ENCODE peak calls at places on chromosomes 3 and 15, in seven cellular contexts. F is HL-60, H is kidney, R is heart right ventricle, W is fibroblast of lung, K is adrenal gland, Y is brain microvascular endothelial cell. I is an unnamed sample.

GRCh38 chr15:34233614-34234013 is 8.8 kb downstream of the EMC4 start:
- DNase-seq in F (no peak), H (no peak), R (no peak), W (no peak), K (no peak), Y (no peak), I (no peak)

GRCh38 chr15:96306321-96306720 is 24.2 kb upstream of the NR2F2 start:
- DNase-seq in F (no peak), H (no peak), R (no peak), W (no peak), K (no peak), Y (no peak), I (no peak)

GRCh38 chr3:187456268-187456667 is 88.1 kb downstream of the RTP4 start:
- DNase-seq in F (no peak), H (peak), R (peak), W (peak), K (peak), Y (no peak), I (no peak)

GRCh38 chr15:63599401-63600000 is 2.3 kb downstream of the FBXL22 start:
- DNase-seq in F (peak), H (peak), R (peak), W (peak), K (peak), Y (no peak), I (peak)

GRCh38 chr3:134838599-134838998 is 43.5 kb downstream of the EPHB1 start:
- DNase-seq in F (no peak), H (no peak), R (no peak), W (no peak), K (no peak), Y (no peak), I (no peak)

GRCh38 chr3:168889666-168890065 is 773.8 kb downstream of the MECOM start:
- DNase-seq in F (no peak), H (no peak), R (no peak), W (no peak), K (no peak), Y (no peak), I (no peak)

GRCh38 chr3:110815008-110815583 is 256.5 kb upstream of the NECTIN3 start:
- DNase-seq in F (no peak), H (no peak), R (no peak), W (peak), K (no peak), Y (peak), I (no peak)

GRCh38 chr3:41301548-41301947 is 102.2 kb downstream of the CTNNB1 start:
- DNase-seq in F (no peak), H (no peak), R (no peak), W (peak), K (no peak), Y (no peak), I (no peak)

GRCh38 chr3:43180027-43180426 is 74.1 kb upstream of the POMGNT2 start:
- DNase-seq in F (peak), H (no peak), R (no peak), W (peak), K (no peak), Y (peak), I (no peak)

GRCh38 chr3:117628896-117629295 is 919.3 kb downstream of the TUSC7 start:
- DNase-seq in F (no peak), H (no peak), R (no peak), W (peak), K (no peak), Y (peak), I (peak)

GRCh38 chr3:55604414-55604813 is 117.3 kb upstream of the WNT5A start:
- DNase-seq in F (no peak), H (no peak), R (no peak), W (no peak), K (no peak), Y (no peak), I (no peak)

GRCh38 chr3:119794971-119795612 is 13.2 kb downstream of the NR1I2 start:
- DNase-seq in F (no peak), H (no peak), R (no peak), W (peak), K (peak), Y (peak), I (peak)

GRCh38 chr15:36527512-36528162 is 51.8 kb upstream of the CDIN1 start:
- DNase-seq in F (no peak), H (no peak), R (no peak), W (peak), K (no peak), Y (no peak), I (no peak)

GRCh38 chr3:72549819-72550581 is 298.2 kb downstream of the SHQ1 start:
- DNase-seq in F (no peak), H (no peak), R (no peak), W (no peak), K (no peak), Y (no peak), I (no peak)

GRCh38 chr3:194900886-194901522 is 215.3 kb downstream of the FAM43A start:
- DNase-seq in F (no peak), H (no peak), R (no peak), W (no peak), K (no peak), Y (no peak), I (no peak)

GRCh38 chr3:148992027-148992634 is 791 bp downstream of the GYG1 start:
- DNase-seq in F (no peak), H (peak), R (peak), W (peak), K (peak), Y (peak), I (peak)

GRCh38 chr15:78085928-78086327 is 6.4 kb upstream of the SH2D7 start:
- DNase-seq in F (no peak), H (no peak), R (no peak), W (peak), K (no peak), Y (no peak), I (no peak)

GRCh38 chr3:8987673-8988655 is 24.7 kb upstream of the RAD18 start:
- DNase-seq in F (peak), H (no peak), R (peak), W (peak), K (peak), Y (peak), I (peak)

GRCh38 chr15:55796321-55796965 is 53.5 kb upstream of the PRTG start:
- DNase-seq in F (no peak), H (no peak), R (no peak), W (peak), K (no peak), Y (peak), I (no peak)

GRCh38 chr3:40137586-40138295 is 171.8 kb upstream of the EIF1B start:
- DNase-seq in F (no peak), H (no peak), R (no peak), W (peak), K (no peak), Y (no peak), I (peak)

GRCh38 chr3:131083190-131083863 is 56.6 kb downstream of the NEK11 start:
- DNase-seq in F (no peak), H (peak), R (peak), W (peak), K (peak), Y (no peak), I (peak)

GRCh38 chr3:170357920-170358854 is 672 bp downstream of the SKIL start:
- DNase-seq in F (peak), H (peak), R (peak), W (peak), K (peak), Y (peak), I (peak)

GRCh38 chr3:55482496-55483195 is 4.5 kb downstream of the WNT5A start:
- DNase-seq in F (no peak), H (peak), R (no peak), W (peak), K (no peak), Y (peak), I (peak)

GRCh38 chr3:122299872-122300460 is 25.1 kb upstream of the CSTA start:
- DNase-seq in F (no peak), H (no peak), R (no peak), W (no peak), K (no peak), Y (peak), I (no peak)

GRCh38 chr15:75508741-75509532 is 57.4 kb upstream of the SIN3A start:
- DNase-seq in F (peak), H (no peak), R (no peak), W (peak), K (no peak), Y (peak), I (peak)

GRCh38 chr3:38346584-38347410 is at the start of gene XYLB:
- DNase-seq in F (peak), H (peak), R (peak), W (peak), K (peak), Y (peak), I (peak)

GRCh38 chr3:28210968-28211713 is 30.3 kb upstream of the CMC1 start:
- DNase-seq in F (no peak), H (no peak), R (no peak), W (no peak), K (no peak), Y (no peak), I (no peak)

GRCh38 chr3:57068437-57069089 is 8.1 kb downstream of the SPATA12 start:
- DNase-seq in F (peak), H (peak), R (no peak), W (peak), K (peak), Y (peak), I (peak)

GRCh38 chr3:45986303-45986982 is 9.2 kb downstream of the FYCO1 start:
- DNase-seq in F (no peak), H (peak), R (peak), W (peak), K (no peak), Y (peak), I (peak)

GRCh38 chr3:138062626-138063025 is 52.7 kb downstream of the CLDN18 start:
- DNase-seq in F (no peak), H (no peak), R (no peak), W (peak), K (no peak), Y (peak), I (peak)

GRCh38 chr3:170690133-170690981 is 104.5 kb upstream of the SLC7A14 start:
- DNase-seq in F (peak), H (peak), R (peak), W (peak), K (peak), Y (peak), I (peak)

GRCh38 chr3:124174910-124175874 is 183.3 kb upstream of the ROPN1 start:
- DNase-seq in F (no peak), H (no peak), R (no peak), W (no peak), K (no peak), Y (no peak), I (no peak)

GRCh38 chr3:163809540-163809993 is 1268.7 kb downstream of the SI start:
- DNase-seq in F (no peak), H (no peak), R (no peak), W (no peak), K (no peak), Y (no peak), I (no peak)

GRCh38 chr3:8442993-8443670 is 58.5 kb upstream of the LMCD1 start:
- DNase-seq in F (no peak), H (no peak), R (no peak), W (peak), K (no peak), Y (peak), I (peak)

GRCh38 chr3:14440168-14440518 is 37.7 kb downstream of the SLC6A6 start:
- DNase-seq in F (no peak), H (no peak), R (no peak), W (no peak), K (no peak), Y (no peak), I (peak)

GRCh38 chr15:75061272-75061671 is 37.9 kb downstream of the PPCDC start:
- DNase-seq in F (no peak), H (no peak), R (no peak), W (peak), K (peak), Y (peak), I (peak)

GRCh38 chr15:43775411-43775965 is 1.3 kb downstream of the ELL3 start:
- DNase-seq in F (no peak), H (no peak), R (no peak), W (peak), K (no peak), Y (peak), I (peak)

GRCh38 chr3:184240384-184241140 is 8.2 kb downstream of the ALG3 start:
- DNase-seq in F (no peak), H (peak), R (no peak), W (peak), K (no peak), Y (no peak), I (peak)

GRCh38 chr3:72475258-72476138 is 372.7 kb downstream of the SHQ1 start:
- DNase-seq in F (peak), H (no peak), R (no peak), W (no peak), K (no peak), Y (no peak), I (peak)

GRCh38 chr3:171791695-171792082 is 18.6 kb downstream of the PLD1 start:
- DNase-seq in F (no peak), H (no peak), R (no peak), W (peak), K (no peak), Y (peak), I (no peak)

GRCh38 chr3:101549473-101549872 is 12.2 kb upstream of the TRMT10C start:
- DNase-seq in F (no peak), H (no peak), R (no peak), W (no peak), K (no peak), Y (no peak), I (no peak)

GRCh38 chr3:101548527-101549105 is 13.1 kb upstream of the TRMT10C start:
- DNase-seq in F (no peak), H (no peak), R (no peak), W (no peak), K (no peak), Y (no peak), I (no peak)

GRCh38 chr3:101542952-101543351 is 18.7 kb upstream of the TRMT10C start:
- DNase-seq in F (no peak), H (no peak), R (no peak), W (no peak), K (no peak), Y (no peak), I (no peak)

DNA sequence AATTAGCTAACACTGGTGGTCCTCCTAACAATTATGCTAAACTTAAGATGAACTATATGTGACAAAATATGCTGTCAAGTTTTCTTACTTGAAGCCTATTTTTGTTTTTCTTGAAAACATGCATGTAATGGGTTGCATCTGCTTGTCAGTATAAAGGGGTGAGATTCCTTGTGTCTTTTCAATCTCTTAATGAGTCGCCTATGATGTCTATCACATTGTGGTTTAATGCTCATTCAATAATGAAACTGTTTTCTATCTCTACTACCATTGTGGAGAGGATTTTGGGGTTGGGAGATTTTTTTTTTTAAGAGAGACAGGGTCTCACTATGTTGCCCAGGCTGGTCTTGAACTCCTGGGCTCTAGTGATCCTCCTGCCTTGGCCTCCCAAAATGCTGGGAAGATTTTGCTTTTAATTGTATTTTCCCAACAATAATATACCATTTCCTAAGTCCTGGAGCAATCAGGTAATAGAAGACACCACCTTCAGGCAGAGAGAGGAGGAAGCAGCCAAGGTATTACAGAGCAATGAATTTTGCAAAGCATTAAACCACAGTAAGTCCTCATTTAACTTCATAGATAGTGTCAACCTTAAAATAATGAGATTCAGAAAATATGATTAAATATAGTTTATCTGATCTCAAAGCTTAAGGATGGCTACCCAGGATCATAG is 17.4 kb upstream of the TRMT10C start:
- DNase-seq in F (no peak), H (no peak), R (no peak), W (no peak), K (no peak), Y (no peak), I (no peak)
- TF ChIP-seq CTCF in F (no peak), H (no peak), R (no peak), W (peak), K (no peak), Y (peak), I (no peak)

DNA sequence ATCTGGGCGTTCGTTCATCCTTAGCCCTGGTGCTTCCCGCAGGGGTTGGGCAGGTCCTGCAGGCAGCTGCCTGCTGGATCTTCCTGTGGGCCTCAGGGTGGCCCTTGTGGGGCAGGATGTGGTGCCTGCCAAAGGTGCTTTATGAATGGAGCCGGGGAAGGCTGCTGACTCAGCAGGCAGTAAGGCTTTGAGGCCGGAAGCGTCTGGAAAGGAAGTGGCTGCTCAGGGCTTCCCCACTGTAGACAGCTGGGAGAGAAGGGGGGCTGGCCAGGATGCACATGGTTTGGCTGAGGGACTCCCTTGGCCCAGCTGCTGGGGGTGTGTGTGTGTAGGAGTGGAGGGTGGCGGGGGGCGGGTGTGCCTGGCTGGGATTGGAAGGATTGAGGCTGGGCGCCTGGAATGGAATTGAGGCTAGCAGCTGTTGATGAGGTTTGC is 12.9 kb downstream of the CD276 start:
- DNase-seq in F (peak), H (peak), R (peak), W (peak), K (peak), Y (peak), I (peak)
- H3K27ac ChIP-seq in F (no peak), H (no peak), R (no peak), W (peak), K (peak), Y (no peak), I (peak)

DNA sequence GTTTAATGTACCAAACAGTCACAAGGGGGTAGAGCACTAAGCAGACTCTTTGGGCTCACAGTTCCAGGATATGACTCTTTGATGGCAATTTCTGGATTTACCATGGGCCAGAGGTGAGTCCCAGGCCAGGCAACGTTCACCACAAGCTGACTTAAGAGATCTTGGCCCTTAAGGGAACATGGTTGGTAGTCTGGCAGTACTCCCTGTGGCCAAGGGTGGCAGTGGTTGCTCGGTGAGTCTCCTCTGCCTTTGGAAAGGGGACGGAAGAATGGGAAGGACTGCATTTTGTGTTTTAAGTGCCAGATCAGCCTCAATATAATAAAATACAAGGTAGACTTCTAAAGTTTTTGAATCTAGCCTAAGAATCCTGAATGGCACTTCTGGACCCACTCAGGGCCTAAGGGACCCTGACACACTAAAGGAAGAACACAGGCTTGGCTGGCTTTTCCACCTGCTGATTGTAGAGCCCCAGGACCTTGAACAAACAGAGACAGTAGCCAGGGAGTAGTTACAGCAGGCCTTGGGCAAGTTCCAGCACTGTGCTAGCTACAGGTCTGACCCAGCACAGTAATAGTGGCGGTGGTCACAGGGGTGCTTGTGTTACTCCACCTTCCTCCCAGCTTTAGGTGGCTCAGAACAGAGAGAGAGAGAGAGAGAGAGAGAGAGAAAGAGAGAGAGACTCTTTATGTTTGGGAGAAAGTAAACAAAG is 730.7 kb upstream of the ALCAM start:
- DNase-seq in F (no peak), H (no peak), R (no peak), W (no peak), K (peak), Y (no peak), I (no peak)
- TF ChIP-seq CTCF in F (no peak), H (no peak), R (no peak), W (no peak), K (no peak), Y (peak), I (peak)

DNA sequence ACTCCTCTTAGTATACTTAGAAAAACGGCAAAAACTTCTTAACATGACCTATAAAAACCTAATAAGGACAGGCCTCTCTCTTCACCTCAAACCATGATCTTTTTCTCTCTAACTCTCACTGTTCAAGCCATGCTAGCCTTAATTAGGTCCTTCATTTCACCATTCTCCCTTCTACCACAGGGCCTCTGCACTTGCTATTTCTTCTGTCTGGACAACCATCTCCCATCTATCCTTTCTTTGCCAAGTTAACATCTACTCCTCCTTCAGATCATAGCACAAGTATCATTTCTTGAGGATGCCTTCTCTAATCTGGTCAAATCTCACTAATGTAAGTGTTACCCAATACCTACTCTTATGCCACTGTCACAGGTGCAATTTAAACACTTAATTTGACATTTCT is 39.1 kb downstream of the TMCC1 start:
- DNase-seq in F (no peak), H (no peak), R (no peak), W (no peak), K (no peak), Y (no peak), I (no peak)
- H3K27ac ChIP-seq in F (peak), H (no peak), R (peak), W (no peak), K (peak), Y (no peak), I (peak)

GRCh38 chr3:71310595-71311319 is 272.8 kb downstream of the FOXP1 start:
- DNase-seq in F (no peak), H (no peak), R (peak), W (peak), K (no peak), Y (peak), I (no peak)
- TF ChIP-seq CTCF in F (no peak), H (no peak), R (peak), W (peak), K (no peak), Y (peak), I (peak)

I was measured in osteoblast.